ENCODE peak calls at places on chromosomes 16 and 17, in eight cellular contexts. J is SK-N-SH, A is GM12878, L is A549, I is HCT116, W is HepG2, V is HL-60, E is K562. Z is an unnamed sample.

GRCh38 chr16:3019594-3020246 is 448 bp upstream of the TNFRSF12A start:
- DNase-seq in I (no peak), V (no peak), J (no peak), W (no peak), L (no peak), E (no peak), A (no peak), Z (no peak)

GRCh38 chr17:37301288-37301687 is 74.5 kb upstream of the C17orf78 start:
- DNase-seq in V (no peak), I (no peak), E (peak; percentile 54), L (peak; percentile 33), A (no peak), J (no peak), W (no peak), Z (no peak)

GRCh38 chr17:4898927-4899326 is 409 bp upstream of the C17orf107 start:
- DNase-seq in W (no peak), J (no peak), V (no peak), A (no peak), I (no peak), L (no peak), E (no peak), Z (no peak)

GRCh38 chr17:10357768-10358167 is 15.0 kb downstream of the MYH13 start:
- DNase-seq in A (no peak), E (peak; percentile 18), W (no peak), L (peak; percentile 51), J (peak; percentile 27), V (no peak), I (no peak), Z (peak; percentile 74)

GRCh38 chr16:31138621-31139578 is 3.4 kb upstream of the PRSS8 start:
- DNase-seq in L (peak; percentile 76), E (no peak), A (no peak), W (peak; percentile 41), I (peak; percentile 84), V (no peak), J (peak; percentile 47), Z (peak; percentile 69)

GRCh38 chr17:67323445-67323844 is 42.9 kb downstream of the PSMD12 start:
- DNase-seq in I (no peak), L (no peak), W (no peak), E (no peak), V (no peak), J (no peak), A (no peak), Z (no peak)

GRCh38 chr17:48644910-48645557 is 18.9 kb upstream of the HOXB9 start:
- DNase-seq in V (no peak), E (no peak), I (no peak), L (no peak), J (peak; percentile 17), W (no peak), A (no peak), Z (peak; percentile 3)

GRCh38 chr16:68473358-68474064 is 25.2 kb upstream of the SMPD3 start:
- DNase-seq in J (no peak), E (no peak), I (no peak), A (peak; percentile 17), L (no peak), V (peak; percentile 11), W (no peak), Z (no peak)

GRCh38 chr16:3595521-3596021 is 15.8 kb downstream of the SLX4 start:
- DNase-seq in W (no peak), V (no peak), A (no peak), J (no peak), I (no peak), L (no peak), E (no peak), Z (no peak)

GRCh38 chr16:53045554-53046250 is 7.0 kb downstream of the CHD9NB start:
- DNase-seq in V (no peak), J (no peak), I (no peak), E (no peak), W (no peak), A (no peak), L (no peak), Z (no peak)

GRCh38 chr17:8610558-8610957 is 20.0 kb downstream of the MYH10 start:
- DNase-seq in J (no peak), W (no peak), I (no peak), A (no peak), V (no peak), L (no peak), E (no peak), Z (no peak)

GRCh38 chr16:57638381-57638780 is 10.0 kb downstream of the ADGRG1 start:
- DNase-seq in W (no peak), V (no peak), J (no peak), A (no peak), L (no peak), I (no peak), E (no peak), Z (no peak)

GRCh38 chr16:56637814-56638750 is at the start of gene MT1A:
- DNase-seq in V (no peak), J (peak; percentile 74), W (peak; percentile 29), L (peak; percentile 23), I (no peak), E (peak; percentile 32), A (no peak), Z (peak; percentile 79)

GRCh38 chr17:6570731-6571465 is 14.5 kb upstream of the PITPNM3 start:
- DNase-seq in J (no peak), E (no peak), W (no peak), A (no peak), L (no peak), V (no peak), I (no peak), Z (no peak)

GRCh38 chr16:57534337-57534880 is 2.0 kb downstream of the CCDC102A start:
- DNase-seq in J (no peak), E (no peak), W (no peak), A (no peak), L (no peak), I (no peak), V (no peak), Z (no peak)

GRCh38 chr16:31072540-31073072 is 1.4 kb downstream of the ZNF668 start:
- DNase-seq in W (peak; percentile 27), J (peak; percentile 62), V (peak; percentile 68), A (no peak), I (no peak), E (peak; percentile 74), L (peak; percentile 46), Z (peak; percentile 30)

GRCh38 chr17:7132511-7133094 is 18.0 kb upstream of the ASGR2 start:
- DNase-seq in A (peak; percentile 84), E (no peak), L (no peak), J (no peak), W (peak; percentile 61), V (peak; percentile 65), I (no peak), Z (peak; percentile 96)

GRCh38 chr17:47203984-47204721 is 5.0 kb upstream of the MYL4 start:
- DNase-seq in W (no peak), E (peak; percentile 56), L (no peak), A (no peak), I (no peak), V (no peak), J (no peak), Z (no peak)

GRCh38 chr17:56290486-56291118 is 137.3 kb downstream of the ANKFN1 start:
- DNase-seq in W (no peak), J (no peak), E (no peak), A (no peak), V (no peak), I (no peak), L (no peak), Z (no peak)
- TF ChIP-seq REST in W (no peak), J (no peak), E (no peak), A (no peak), V (no peak), I (no peak), L (no peak), Z (no peak)

GRCh38 chr17:75065562-75066151 is 18.6 kb downstream of the KCTD2 start:
- DNase-seq in A (no peak), V (no peak), W (no peak), L (no peak), I (no peak), E (no peak), J (no peak), Z (no peak)

GRCh38 chr17:75067856-75068255 is 19.9 kb upstream of the SLC16A5 start:
- DNase-seq in I (no peak), E (no peak), A (no peak), L (no peak), V (peak; percentile 57), J (no peak), W (no peak), Z (no peak)

GRCh38 chr17:75073618-75074047 is 14.1 kb upstream of the SLC16A5 start:
- DNase-seq in A (no peak), I (no peak), J (peak; percentile 19), E (no peak), L (no peak), W (no peak), V (no peak), Z (no peak)

GRCh38 chr17:75068750-75069149 is 19.0 kb upstream of the SLC16A5 start:
- DNase-seq in V (no peak), W (no peak), L (no peak), E (no peak), J (no peak), I (no peak), A (no peak), Z (no peak)

DNA sequence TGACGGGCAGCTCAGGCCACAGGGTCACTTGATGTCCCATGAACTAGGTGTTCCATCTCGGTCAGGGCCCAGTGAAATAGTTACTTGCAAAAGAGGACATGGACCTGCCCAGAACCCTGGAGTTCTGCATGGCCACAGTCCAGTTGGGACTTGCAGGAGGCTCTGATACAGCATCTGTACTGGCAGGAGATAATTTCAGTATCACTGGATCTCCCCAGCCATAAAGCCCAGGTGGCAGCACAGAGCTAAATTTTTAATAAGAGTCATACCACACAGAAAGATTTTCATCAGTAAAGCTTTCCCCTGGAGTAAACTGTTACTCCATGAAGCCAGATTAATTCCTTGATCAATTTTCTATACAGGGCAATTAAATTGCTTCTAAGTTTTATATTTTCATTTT is 18.0 kb upstream of the SLC16A5 start:
- DNase-seq in L (peak; percentile 78), A (no peak), J (peak; percentile 58), V (no peak), E (no peak), I (no peak), W (no peak), Z (no peak)
- TF ChIP-seq CTCF in L (peak; percentile 78), A (peak; percentile 35), J (peak; percentile 52), V (peak; percentile 13), E (peak; percentile 21), I (peak; percentile 55), W (peak; percentile 54), Z (peak; percentile 12)

DNA sequence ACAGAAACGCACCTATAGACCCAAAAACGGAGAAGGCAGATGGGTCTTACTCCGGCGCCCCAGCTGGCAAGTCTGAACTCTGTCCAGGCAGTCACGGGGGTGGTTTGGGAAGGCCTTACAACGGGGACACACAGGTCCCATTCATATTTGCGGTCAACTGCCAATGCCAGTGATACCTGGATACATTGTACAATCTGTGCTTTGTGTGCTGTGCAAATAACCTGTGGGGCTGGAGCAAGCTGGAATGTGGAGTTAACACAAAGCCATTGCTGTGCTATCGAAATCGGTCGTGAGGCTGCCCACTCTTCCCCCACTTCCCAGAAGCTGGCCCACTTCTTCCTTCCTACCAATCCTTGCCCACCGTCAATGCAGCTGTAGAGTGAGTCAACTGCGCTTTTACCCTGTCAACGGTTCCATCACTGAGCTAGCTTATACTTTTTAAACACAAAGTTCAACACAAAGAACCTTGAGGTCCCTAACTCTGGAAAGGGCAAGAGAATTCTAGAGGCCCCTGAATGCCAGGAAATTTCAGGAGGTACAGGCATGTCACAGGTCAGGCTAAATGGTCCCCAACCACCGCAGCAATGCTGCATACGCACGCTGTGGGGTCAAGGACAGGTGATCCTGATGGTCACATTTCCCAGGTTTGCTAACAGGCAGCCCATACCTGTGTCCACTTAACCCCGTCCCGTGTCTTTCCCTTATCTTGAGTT is 122.9 kb downstream of the ZFHX3 start:
- DNase-seq in V (no peak), J (no peak), I (no peak), L (no peak), W (peak; percentile 100), E (no peak), A (no peak), Z (no peak)
- TF ChIP-seq REST in V (no peak), J (no peak), I (no peak), L (no peak), W (peak; percentile 57), E (no peak), A (no peak), Z (no peak)

GRCh38 chr17:62801553-62801952 is 6.6 kb downstream of the MARCHF10 start:
- DNase-seq in J (no peak), I (no peak), W (no peak), E (no peak), L (no peak), V (no peak), A (no peak), Z (no peak)
- TF ChIP-seq CTCF in J (no peak), I (no peak), W (no peak), E (no peak), L (no peak), V (no peak), A (no peak), Z (no peak)

Z was measured in GM23338.